ENCODE peak calls at places on chromosomes 4 and X, in nine cellular contexts. One of them, this sample, is unnamed.

GRCh38 chr4:80207664-80208063 is 10.4 kb downstream of the PRDM8 start:
- DNase-seq in activated effector memory CD4-positive, alpha-beta T cell treated with anti-CD3 and anti-CD28 coated beads, Interleukin-2, amount 50 U/mL, for 16 hours: no peak
- DNase-seq in activated naive CD8-positive, alpha-beta T cell treated with anti-CD3 and anti-CD28 coated beads, Interleukin-2, amount 50 U/mL, for 24 hours: no peak
- DNase-seq in stimulated activated CD4-positive, alpha-beta T cell treated with anti-CD3 and anti-CD28 coated beads, Interleukin-2, amount 100 ng/mL, for 4 hours: no peak
- DNase-seq in stimulated activated CD8-positive, alpha-beta memory T cell treated with anti-CD3 and anti-CD28 coated beads, Interleukin-7, amount 100 ng/mL, for 24 hours: no peak
- DNase-seq in ACHN: no peak
- DNase-seq in mesothelial cell of epicardium: no peak
- DNase-seq in activated T-cell treated with anti-CD3 and anti-CD28 coated beads for 1 hour: no peak
- DNase-seq in breast epithelium: no peak
- DNase-seq in this sample: no peak

GRCh38 chrX:53440631-53441517 is 6.7 kb upstream of the HSD17B10 start:
- DNase-seq in activated effector memory CD4-positive, alpha-beta T cell treated with anti-CD3 and anti-CD28 coated beads, Interleukin-2, amount 50 U/mL, for 16 hours: peak; percentile 69
- DNase-seq in activated naive CD8-positive, alpha-beta T cell treated with anti-CD3 and anti-CD28 coated beads, Interleukin-2, amount 50 U/mL, for 24 hours: peak; percentile 40
- DNase-seq in stimulated activated CD4-positive, alpha-beta T cell treated with anti-CD3 and anti-CD28 coated beads, Interleukin-2, amount 100 ng/mL, for 4 hours: no peak
- DNase-seq in stimulated activated CD8-positive, alpha-beta memory T cell treated with anti-CD3 and anti-CD28 coated beads, Interleukin-7, amount 100 ng/mL, for 24 hours: no peak
- DNase-seq in ACHN: no peak
- DNase-seq in mesothelial cell of epicardium: no peak
- DNase-seq in activated T-cell treated with anti-CD3 and anti-CD28 coated beads for 1 hour: no peak
- DNase-seq in breast epithelium: peak; percentile 55
- DNase-seq in this sample: no peak

GRCh38 chr4:28555851-28556250 is 1695.2 kb downstream of the STIM2 start:
- DNase-seq in activated effector memory CD4-positive, alpha-beta T cell treated with anti-CD3 and anti-CD28 coated beads, Interleukin-2, amount 50 U/mL, for 16 hours: no peak
- DNase-seq in activated naive CD8-positive, alpha-beta T cell treated with anti-CD3 and anti-CD28 coated beads, Interleukin-2, amount 50 U/mL, for 24 hours: no peak
- DNase-seq in stimulated activated CD4-positive, alpha-beta T cell treated with anti-CD3 and anti-CD28 coated beads, Interleukin-2, amount 100 ng/mL, for 4 hours: no peak
- DNase-seq in stimulated activated CD8-positive, alpha-beta memory T cell treated with anti-CD3 and anti-CD28 coated beads, Interleukin-7, amount 100 ng/mL, for 24 hours: no peak
- DNase-seq in ACHN: no peak
- DNase-seq in mesothelial cell of epicardium: no peak
- DNase-seq in activated T-cell treated with anti-CD3 and anti-CD28 coated beads for 1 hour: no peak
- DNase-seq in breast epithelium: no peak
- DNase-seq in this sample: no peak

GRCh38 chr4:11698846-11699590 is 270.3 kb upstream of the HS3ST1 start:
- DNase-seq in activated effector memory CD4-positive, alpha-beta T cell treated with anti-CD3 and anti-CD28 coated beads, Interleukin-2, amount 50 U/mL, for 16 hours: no peak
- DNase-seq in activated naive CD8-positive, alpha-beta T cell treated with anti-CD3 and anti-CD28 coated beads, Interleukin-2, amount 50 U/mL, for 24 hours: no peak
- DNase-seq in stimulated activated CD4-positive, alpha-beta T cell treated with anti-CD3 and anti-CD28 coated beads, Interleukin-2, amount 100 ng/mL, for 4 hours: no peak
- DNase-seq in stimulated activated CD8-positive, alpha-beta memory T cell treated with anti-CD3 and anti-CD28 coated beads, Interleukin-7, amount 100 ng/mL, for 24 hours: no peak
- DNase-seq in ACHN: peak; percentile 8
- DNase-seq in mesothelial cell of epicardium: no peak
- DNase-seq in activated T-cell treated with anti-CD3 and anti-CD28 coated beads for 1 hour: no peak
- DNase-seq in breast epithelium: no peak
- DNase-seq in this sample: no peak

GRCh38 chrX:152900937-152901445 is 3.1 kb downstream of the ZNF185 start:
- DNase-seq in activated effector memory CD4-positive, alpha-beta T cell treated with anti-CD3 and anti-CD28 coated beads, Interleukin-2, amount 50 U/mL, for 16 hours: no peak
- DNase-seq in activated naive CD8-positive, alpha-beta T cell treated with anti-CD3 and anti-CD28 coated beads, Interleukin-2, amount 50 U/mL, for 24 hours: no peak
- DNase-seq in stimulated activated CD4-positive, alpha-beta T cell treated with anti-CD3 and anti-CD28 coated beads, Interleukin-2, amount 100 ng/mL, for 4 hours: no peak
- DNase-seq in stimulated activated CD8-positive, alpha-beta memory T cell treated with anti-CD3 and anti-CD28 coated beads, Interleukin-7, amount 100 ng/mL, for 24 hours: no peak
- DNase-seq in ACHN: no peak
- DNase-seq in mesothelial cell of epicardium: no peak
- DNase-seq in activated T-cell treated with anti-CD3 and anti-CD28 coated beads for 1 hour: no peak
- DNase-seq in breast epithelium: no peak
- DNase-seq in this sample: no peak

GRCh38 chr4:108926058-108926457 is 163.2 kb upstream of the ETNPPL start:
- DNase-seq in activated effector memory CD4-positive, alpha-beta T cell treated with anti-CD3 and anti-CD28 coated beads, Interleukin-2, amount 50 U/mL, for 16 hours: no peak
- DNase-seq in activated naive CD8-positive, alpha-beta T cell treated with anti-CD3 and anti-CD28 coated beads, Interleukin-2, amount 50 U/mL, for 24 hours: no peak
- DNase-seq in stimulated activated CD4-positive, alpha-beta T cell treated with anti-CD3 and anti-CD28 coated beads, Interleukin-2, amount 100 ng/mL, for 4 hours: no peak
- DNase-seq in stimulated activated CD8-positive, alpha-beta memory T cell treated with anti-CD3 and anti-CD28 coated beads, Interleukin-7, amount 100 ng/mL, for 24 hours: no peak
- DNase-seq in ACHN: no peak
- DNase-seq in mesothelial cell of epicardium: no peak
- DNase-seq in activated T-cell treated with anti-CD3 and anti-CD28 coated beads for 1 hour: no peak
- DNase-seq in breast epithelium: no peak
- DNase-seq in this sample: no peak

GRCh38 chrX:63475200-63475599 is 124.1 kb upstream of the SPIN4 start:
- DNase-seq in activated effector memory CD4-positive, alpha-beta T cell treated with anti-CD3 and anti-CD28 coated beads, Interleukin-2, amount 50 U/mL, for 16 hours: no peak
- DNase-seq in activated naive CD8-positive, alpha-beta T cell treated with anti-CD3 and anti-CD28 coated beads, Interleukin-2, amount 50 U/mL, for 24 hours: no peak
- DNase-seq in stimulated activated CD4-positive, alpha-beta T cell treated with anti-CD3 and anti-CD28 coated beads, Interleukin-2, amount 100 ng/mL, for 4 hours: no peak
- DNase-seq in stimulated activated CD8-positive, alpha-beta memory T cell treated with anti-CD3 and anti-CD28 coated beads, Interleukin-7, amount 100 ng/mL, for 24 hours: no peak
- DNase-seq in ACHN: no peak
- DNase-seq in mesothelial cell of epicardium: no peak
- DNase-seq in activated T-cell treated with anti-CD3 and anti-CD28 coated beads for 1 hour: no peak
- DNase-seq in breast epithelium: no peak
- DNase-seq in this sample: no peak

GRCh38 chr4:6689506-6689960 is 4.1 kb upstream of the S100P start:
- DNase-seq in activated effector memory CD4-positive, alpha-beta T cell treated with anti-CD3 and anti-CD28 coated beads, Interleukin-2, amount 50 U/mL, for 16 hours: peak; percentile 65
- DNase-seq in activated naive CD8-positive, alpha-beta T cell treated with anti-CD3 and anti-CD28 coated beads, Interleukin-2, amount 50 U/mL, for 24 hours: no peak
- DNase-seq in stimulated activated CD4-positive, alpha-beta T cell treated with anti-CD3 and anti-CD28 coated beads, Interleukin-2, amount 100 ng/mL, for 4 hours: no peak
- DNase-seq in stimulated activated CD8-positive, alpha-beta memory T cell treated with anti-CD3 and anti-CD28 coated beads, Interleukin-7, amount 100 ng/mL, for 24 hours: no peak
- DNase-seq in ACHN: no peak
- DNase-seq in mesothelial cell of epicardium: no peak
- DNase-seq in activated T-cell treated with anti-CD3 and anti-CD28 coated beads for 1 hour: no peak
- DNase-seq in breast epithelium: no peak
- DNase-seq in this sample: no peak

GRCh38 chrX:19772759-19773623 is 114.4 kb downstream of the SH3KBP1 start:
- DNase-seq in activated effector memory CD4-positive, alpha-beta T cell treated with anti-CD3 and anti-CD28 coated beads, Interleukin-2, amount 50 U/mL, for 16 hours: no peak
- DNase-seq in activated naive CD8-positive, alpha-beta T cell treated with anti-CD3 and anti-CD28 coated beads, Interleukin-2, amount 50 U/mL, for 24 hours: no peak
- DNase-seq in stimulated activated CD4-positive, alpha-beta T cell treated with anti-CD3 and anti-CD28 coated beads, Interleukin-2, amount 100 ng/mL, for 4 hours: no peak
- DNase-seq in stimulated activated CD8-positive, alpha-beta memory T cell treated with anti-CD3 and anti-CD28 coated beads, Interleukin-7, amount 100 ng/mL, for 24 hours: no peak
- DNase-seq in ACHN: no peak
- DNase-seq in mesothelial cell of epicardium: no peak
- DNase-seq in activated T-cell treated with anti-CD3 and anti-CD28 coated beads for 1 hour: no peak
- DNase-seq in breast epithelium: no peak
- DNase-seq in this sample: no peak

GRCh38 chr4:94175553-94176260 is 32.0 kb upstream of the SMARCAD1 start:
- DNase-seq in activated effector memory CD4-positive, alpha-beta T cell treated with anti-CD3 and anti-CD28 coated beads, Interleukin-2, amount 50 U/mL, for 16 hours: no peak
- DNase-seq in activated naive CD8-positive, alpha-beta T cell treated with anti-CD3 and anti-CD28 coated beads, Interleukin-2, amount 50 U/mL, for 24 hours: no peak
- DNase-seq in stimulated activated CD4-positive, alpha-beta T cell treated with anti-CD3 and anti-CD28 coated beads, Interleukin-2, amount 100 ng/mL, for 4 hours: no peak
- DNase-seq in stimulated activated CD8-positive, alpha-beta memory T cell treated with anti-CD3 and anti-CD28 coated beads, Interleukin-7, amount 100 ng/mL, for 24 hours: no peak
- DNase-seq in ACHN: no peak
- DNase-seq in mesothelial cell of epicardium: no peak
- DNase-seq in activated T-cell treated with anti-CD3 and anti-CD28 coated beads for 1 hour: no peak
- DNase-seq in breast epithelium: no peak
- DNase-seq in this sample: no peak

GRCh38 chrX:64894454-64895038 is 81.7 kb downstream of the ZC4H2 start:
- DNase-seq in activated effector memory CD4-positive, alpha-beta T cell treated with anti-CD3 and anti-CD28 coated beads, Interleukin-2, amount 50 U/mL, for 16 hours: peak; percentile 65
- DNase-seq in activated naive CD8-positive, alpha-beta T cell treated with anti-CD3 and anti-CD28 coated beads, Interleukin-2, amount 50 U/mL, for 24 hours: peak; percentile 36
- DNase-seq in stimulated activated CD4-positive, alpha-beta T cell treated with anti-CD3 and anti-CD28 coated beads, Interleukin-2, amount 100 ng/mL, for 4 hours: no peak
- DNase-seq in stimulated activated CD8-positive, alpha-beta memory T cell treated with anti-CD3 and anti-CD28 coated beads, Interleukin-7, amount 100 ng/mL, for 24 hours: no peak
- DNase-seq in ACHN: peak; percentile 33
- DNase-seq in mesothelial cell of epicardium: no peak
- DNase-seq in activated T-cell treated with anti-CD3 and anti-CD28 coated beads for 1 hour: peak; percentile 2
- DNase-seq in breast epithelium: no peak
- DNase-seq in this sample: no peak

GRCh38 chr4:16496501-16496900 is 270.2 kb upstream of the TAPT1 start:
- DNase-seq in activated effector memory CD4-positive, alpha-beta T cell treated with anti-CD3 and anti-CD28 coated beads, Interleukin-2, amount 50 U/mL, for 16 hours: no peak
- DNase-seq in activated naive CD8-positive, alpha-beta T cell treated with anti-CD3 and anti-CD28 coated beads, Interleukin-2, amount 50 U/mL, for 24 hours: no peak
- DNase-seq in stimulated activated CD4-positive, alpha-beta T cell treated with anti-CD3 and anti-CD28 coated beads, Interleukin-2, amount 100 ng/mL, for 4 hours: no peak
- DNase-seq in stimulated activated CD8-positive, alpha-beta memory T cell treated with anti-CD3 and anti-CD28 coated beads, Interleukin-7, amount 100 ng/mL, for 24 hours: no peak
- DNase-seq in ACHN: peak; percentile 13
- DNase-seq in mesothelial cell of epicardium: no peak
- DNase-seq in activated T-cell treated with anti-CD3 and anti-CD28 coated beads for 1 hour: no peak
- DNase-seq in breast epithelium: no peak
- DNase-seq in this sample: no peak

GRCh38 chr4:154560824-154561231 is 2.0 kb upstream of the FGB start:
- DNase-seq in activated effector memory CD4-positive, alpha-beta T cell treated with anti-CD3 and anti-CD28 coated beads, Interleukin-2, amount 50 U/mL, for 16 hours: no peak
- DNase-seq in activated naive CD8-positive, alpha-beta T cell treated with anti-CD3 and anti-CD28 coated beads, Interleukin-2, amount 50 U/mL, for 24 hours: no peak
- DNase-seq in stimulated activated CD4-positive, alpha-beta T cell treated with anti-CD3 and anti-CD28 coated beads, Interleukin-2, amount 100 ng/mL, for 4 hours: no peak
- DNase-seq in stimulated activated CD8-positive, alpha-beta memory T cell treated with anti-CD3 and anti-CD28 coated beads, Interleukin-7, amount 100 ng/mL, for 24 hours: no peak
- DNase-seq in ACHN: peak; percentile 28
- DNase-seq in mesothelial cell of epicardium: no peak
- DNase-seq in activated T-cell treated with anti-CD3 and anti-CD28 coated beads for 1 hour: no peak
- DNase-seq in breast epithelium: no peak
- DNase-seq in this sample: no peak

This sample was measured in GM18507.